ENCODE peak calls at places on chromosomes 2 and 18, in nine cellular contexts. One of them, this sample, is unnamed.

GRCh38 chr2:160229591-160229990 is 29.5 kb upstream of the ITGB6 start:
- DNase-seq in C1 segment of cervical spinal cord: no peak
- DNase-seq in adrenal gland: no peak
- DNase-seq in NCI-H1092: no peak
- DNase-seq in NCI-H2081 treated with DMSO at 0.1 percent for 48 hours: no peak
- DNase-seq in epithelial cell of proximal tubule: no peak
- DNase-seq in astrocyte of the hippocampus: peak; percentile 62
- DNase-seq in HT1080: peak; percentile 59
- DNase-seq in stomach: no peak
- DNase-seq in this sample: no peak

GRCh38 chr2:85702172-85702571 is 8.0 kb downstream of the GNLY start:
- DNase-seq in C1 segment of cervical spinal cord: no peak
- DNase-seq in adrenal gland: no peak
- DNase-seq in NCI-H1092: no peak
- DNase-seq in NCI-H2081 treated with DMSO at 0.1 percent for 48 hours: no peak
- DNase-seq in epithelial cell of proximal tubule: no peak
- DNase-seq in astrocyte of the hippocampus: peak; percentile 56
- DNase-seq in HT1080: peak; percentile 60
- DNase-seq in stomach: no peak
- DNase-seq in this sample: no peak

GRCh38 chr2:120745420-120746178 is 9.9 kb downstream of the GLI2 start:
- DNase-seq in C1 segment of cervical spinal cord: no peak
- DNase-seq in adrenal gland: no peak
- DNase-seq in NCI-H1092: no peak
- DNase-seq in NCI-H2081 treated with DMSO at 0.1 percent for 48 hours: no peak
- DNase-seq in epithelial cell of proximal tubule: no peak
- DNase-seq in astrocyte of the hippocampus: no peak
- DNase-seq in HT1080: no peak
- DNase-seq in stomach: no peak
- DNase-seq in this sample: no peak

GRCh38 chr2:45588158-45588829 is 22.8 kb downstream of the SRBD1 start:
- DNase-seq in C1 segment of cervical spinal cord: no peak
- DNase-seq in adrenal gland: no peak
- DNase-seq in NCI-H1092: no peak
- DNase-seq in NCI-H2081 treated with DMSO at 0.1 percent for 48 hours: no peak
- DNase-seq in epithelial cell of proximal tubule: no peak
- DNase-seq in astrocyte of the hippocampus: no peak
- DNase-seq in HT1080: peak; percentile 23
- DNase-seq in stomach: no peak
- DNase-seq in this sample: no peak

GRCh38 chr18:34802938-34803337 is 92.8 kb downstream of the DTNA start:
- DNase-seq in C1 segment of cervical spinal cord: no peak
- DNase-seq in adrenal gland: no peak
- DNase-seq in NCI-H1092: no peak
- DNase-seq in NCI-H2081 treated with DMSO at 0.1 percent for 48 hours: no peak
- DNase-seq in epithelial cell of proximal tubule: no peak
- DNase-seq in astrocyte of the hippocampus: peak; percentile 72
- DNase-seq in HT1080: no peak
- DNase-seq in stomach: no peak
- DNase-seq in this sample: no peak

GRCh38 chr2:25309402-25309801 is 32.3 kb downstream of the DNMT3A start:
- DNase-seq in C1 segment of cervical spinal cord: peak; percentile 32
- DNase-seq in adrenal gland: no peak
- DNase-seq in NCI-H1092: peak; percentile 15
- DNase-seq in NCI-H2081 treated with DMSO at 0.1 percent for 48 hours: peak; percentile 31
- DNase-seq in epithelial cell of proximal tubule: no peak
- DNase-seq in astrocyte of the hippocampus: peak; percentile 59
- DNase-seq in HT1080: peak; percentile 56
- DNase-seq in stomach: peak; percentile 52
- DNase-seq in this sample: peak; percentile 63

GRCh38 chr2:102737435-102737834 is 24.4 kb upstream of the TMEM182 start:
- DNase-seq in C1 segment of cervical spinal cord: no peak
- DNase-seq in adrenal gland: no peak
- DNase-seq in NCI-H1092: no peak
- DNase-seq in NCI-H2081 treated with DMSO at 0.1 percent for 48 hours: no peak
- DNase-seq in epithelial cell of proximal tubule: no peak
- DNase-seq in astrocyte of the hippocampus: no peak
- DNase-seq in HT1080: no peak
- DNase-seq in stomach: no peak
- DNase-seq in this sample: no peak

GRCh38 chr18:34467059-34467458 is 242.3 kb upstream of the NOL4 start:
- DNase-seq in C1 segment of cervical spinal cord: no peak
- DNase-seq in adrenal gland: no peak
- DNase-seq in NCI-H1092: no peak
- DNase-seq in NCI-H2081 treated with DMSO at 0.1 percent for 48 hours: no peak
- DNase-seq in epithelial cell of proximal tubule: no peak
- DNase-seq in astrocyte of the hippocampus: peak; percentile 43
- DNase-seq in HT1080: peak; percentile 4
- DNase-seq in stomach: no peak
- DNase-seq in this sample: no peak

GRCh38 chr18:39209173-39209572 is 1643.6 kb upstream of the CELF4 start:
- DNase-seq in C1 segment of cervical spinal cord: no peak
- DNase-seq in adrenal gland: no peak
- DNase-seq in NCI-H1092: no peak
- DNase-seq in NCI-H2081 treated with DMSO at 0.1 percent for 48 hours: no peak
- DNase-seq in epithelial cell of proximal tubule: no peak
- DNase-seq in astrocyte of the hippocampus: no peak
- DNase-seq in HT1080: no peak
- DNase-seq in stomach: no peak
- DNase-seq in this sample: no peak

GRCh38 chr2:223933098-223933800 is 11.9 kb downstream of the WDFY1 start:
- DNase-seq in C1 segment of cervical spinal cord: no peak
- DNase-seq in adrenal gland: no peak
- DNase-seq in NCI-H1092: no peak
- DNase-seq in NCI-H2081 treated with DMSO at 0.1 percent for 48 hours: no peak
- DNase-seq in epithelial cell of proximal tubule: no peak
- DNase-seq in astrocyte of the hippocampus: no peak
- DNase-seq in HT1080: no peak
- DNase-seq in stomach: no peak
- DNase-seq in this sample: no peak

GRCh38 chr18:74370163-74370562 is 54.5 kb downstream of the C18orf63 start:
- DNase-seq in C1 segment of cervical spinal cord: no peak
- DNase-seq in adrenal gland: no peak
- DNase-seq in NCI-H1092: no peak
- DNase-seq in NCI-H2081 treated with DMSO at 0.1 percent for 48 hours: no peak
- DNase-seq in epithelial cell of proximal tubule: no peak
- DNase-seq in astrocyte of the hippocampus: no peak
- DNase-seq in HT1080: peak; percentile 4
- DNase-seq in stomach: no peak
- DNase-seq in this sample: no peak

GRCh38 chr2:96116879-96117533 is 635 bp upstream of the ADRA2B start:
- DNase-seq in C1 segment of cervical spinal cord: no peak
- DNase-seq in adrenal gland: peak; percentile 53
- DNase-seq in NCI-H1092: no peak
- DNase-seq in NCI-H2081 treated with DMSO at 0.1 percent for 48 hours: no peak
- DNase-seq in epithelial cell of proximal tubule: no peak
- DNase-seq in astrocyte of the hippocampus: peak; percentile 79
- DNase-seq in HT1080: no peak
- DNase-seq in stomach: peak; percentile 65
- DNase-seq in this sample: peak; percentile 95

GRCh38 chr2:70678576-70679143 is 89.3 kb downstream of the ADD2 start:
- DNase-seq in C1 segment of cervical spinal cord: no peak
- DNase-seq in adrenal gland: no peak
- DNase-seq in NCI-H1092: no peak
- DNase-seq in NCI-H2081 treated with DMSO at 0.1 percent for 48 hours: no peak
- DNase-seq in epithelial cell of proximal tubule: no peak
- DNase-seq in astrocyte of the hippocampus: no peak
- DNase-seq in HT1080: no peak
- DNase-seq in stomach: no peak
- DNase-seq in this sample: no peak

This sample was measured in frontal cortex.